ENCODE peak calls at places on chromosomes 11 and 22, in four cellular contexts. S is SW480; R is stromal cell of bone marrow; L is stimulated activated CD4-positive, alpha-beta T cell treated with anti-CD3 and anti-CD28 coated beads, Interleukin-1b, Interleukin-23, amount 100 ng/mL, for 24 hours. M is an unnamed sample.

GRCh38 chr11:116879789-116880402 is 42.5 kb upstream of the APOA1 start:
- DNase-seq in S (peak; percentile 65), R (peak; percentile 72), L (no peak), M (peak; percentile 28)

GRCh38 chr11:74641289-74641688 is 48.9 kb downstream of the POLD3 start:
- DNase-seq in S (no peak), R (no peak), L (no peak), M (no peak)

GRCh38 chr22:49803134-49803533 is 24.5 kb downstream of the BRD1 start:
- DNase-seq in S (no peak), R (no peak), L (no peak), M (no peak)

GRCh38 chr22:48315415-48316244 is 1512.0 kb downstream of the BRD1 start:
- DNase-seq in S (no peak), R (no peak), L (no peak), M (no peak)

GRCh38 chr11:126172596-126173038 is 38.8 kb downstream of the RPUSD4 start:
- DNase-seq in S (no peak), R (peak; percentile 45), L (no peak), M (no peak)

GRCh38 chr11:82216927-82217570 is 516.6 kb downstream of the FAM181B start:
- DNase-seq in S (no peak), R (no peak), L (no peak), M (no peak)

GRCh38 chr22:42299586-42300285 is 29.3 kb upstream of the TCF20 start:
- DNase-seq in S (peak; percentile 70), R (no peak), L (peak; percentile 32), M (peak; percentile 32)

GRCh38 chr11:16052750-16053149 is 303.6 kb downstream of the SOX6 start:
- DNase-seq in S (no peak), R (no peak), L (no peak), M (no peak)

GRCh38 chr11:41177791-41178190 is 281.7 kb downstream of the LRRC4C start:
- DNase-seq in S (no peak), R (no peak), L (no peak), M (no peak)

GRCh38 chr22:19057999-19058491 is 64.2 kb downstream of the DGCR2 start:
- DNase-seq in S (no peak), R (no peak), L (no peak), M (no peak)

GRCh38 chr11:71992331-71992730 is 6.4 kb upstream of the IL18BP start:
- DNase-seq in S (no peak), R (no peak), L (no peak), M (no peak)

M was measured in mucosa of gallbladder.